ENCODE peak calls at places on chromosomes 13 and 19, in ten cellular contexts. G, V, N, K, F, L, T, S, O and P are unnamed samples.

GRCh38 chr19:55809381-55810058 is 22.3 kb downstream of the NLRP11 start:
- DNase-seq in G (peak), V (peak), N (no peak), K (no peak), F (peak), L (peak), T (no peak), S (peak), O (peak), P (no peak)

GRCh38 chr19:9171393-9171991 is 7.3 kb upstream of the OR7D2 start:
- DNase-seq in G (no peak), V (no peak), N (no peak), K (no peak), F (no peak), L (no peak), T (no peak), S (no peak), O (no peak), P (no peak)

GRCh38 chr13:100707818-100708740 is 33.5 kb upstream of the TMTC4 start:
- DNase-seq in G (no peak), V (no peak), N (no peak), K (no peak), F (no peak), L (no peak), T (no peak), S (no peak), O (no peak), P (no peak)

GRCh38 chr13:25692156-25692555 is 320.4 kb downstream of the ATP8A2 start:
- DNase-seq in G (peak), V (no peak), N (no peak), K (no peak), F (no peak), L (no peak), T (no peak), S (no peak), O (no peak), P (no peak)

GRCh38 chr19:16559896-16560295 is 12.3 kb downstream of the SLC35E1 start:
- DNase-seq in G (no peak), V (no peak), N (no peak), K (no peak), F (no peak), L (no peak), T (no peak), S (no peak), O (no peak), P (no peak)

GRCh38 chr19:2733930-2734588 is 5.8 kb downstream of the SLC39A3 start:
- DNase-seq in G (no peak), V (no peak), N (no peak), K (no peak), F (no peak), L (peak), T (no peak), S (no peak), O (no peak), P (no peak)

GRCh38 chr13:94660695-94661324 is 51.5 kb downstream of the SOX21 start:
- DNase-seq in G (peak), V (peak), N (no peak), K (no peak), F (no peak), L (no peak), T (no peak), S (no peak), O (no peak), P (no peak)

GRCh38 chr19:3483226-3483628 is at the start of gene SMIM44:
- DNase-seq in G (no peak), V (no peak), N (no peak), K (no peak), F (no peak), L (peak), T (no peak), S (no peak), O (no peak), P (no peak)

GRCh38 chr13:102073251-102073650 is 328.6 kb downstream of the FGF14 start:
- DNase-seq in G (no peak), V (no peak), N (no peak), K (no peak), F (no peak), L (no peak), T (no peak), S (no peak), O (no peak), P (no peak)

GRCh38 chr13:60146491-60146890 is 17.2 kb downstream of the DIAPH3 start:
- DNase-seq in G (no peak), V (no peak), N (no peak), K (no peak), F (no peak), L (no peak), T (no peak), S (no peak), O (no peak), P (no peak)

GRCh38 chr13:30504081-30504480 is 38.3 kb upstream of the HMGB1 start:
- DNase-seq in G (no peak), V (no peak), N (no peak), K (no peak), F (no peak), L (no peak), T (no peak), S (no peak), O (no peak), P (no peak)

GRCh38 chr19:28494466-28494865 is 718.5 kb downstream of the UQCRFS1 start:
- DNase-seq in G (peak), V (no peak), N (no peak), K (no peak), F (no peak), L (no peak), T (no peak), S (no peak), O (no peak), P (no peak)

GRCh38 chr13:68784275-68784674 is 1323.4 kb upstream of the ATXN8OS start:
- DNase-seq in G (no peak), V (no peak), N (no peak), K (no peak), F (no peak), L (no peak), T (no peak), S (no peak), O (no peak), P (no peak)

GRCh38 chr19:46660008-46660517 is 919 bp downstream of the DACT3 start:
- DNase-seq in G (peak), V (peak), N (peak), K (no peak), F (no peak), L (peak), T (no peak), S (no peak), O (no peak), P (no peak)

GRCh38 chr13:78659450-78660110 is 625 bp upstream of the OBI1 start:
- DNase-seq in G (no peak), V (no peak), N (no peak), K (no peak), F (no peak), L (no peak), T (no peak), S (no peak), O (no peak), P (no peak)

GRCh38 chr13:109026266-109026665 is 396.9 kb downstream of the MYO16 start:
- DNase-seq in G (no peak), V (no peak), N (no peak), K (no peak), F (no peak), L (no peak), T (no peak), S (no peak), O (no peak), P (no peak)

GRCh38 chr19:11530432-11530831 is 1.5 kb upstream of the ECSIT start:
- DNase-seq in G (peak), V (peak), N (peak), K (no peak), F (no peak), L (peak), T (peak), S (peak), O (peak), P (no peak)

GRCh38 chr19:50639121-50640112 is at the start of gene SYT3:
- DNase-seq in G (peak), V (peak), N (peak), K (no peak), F (no peak), L (peak), T (no peak), S (no peak), O (no peak), P (no peak)

GRCh38 chr19:1651548-1652394 is 644 bp downstream of the TCF3 start:
- DNase-seq in G (peak), V (no peak), N (peak), K (no peak), F (no peak), L (peak), T (no peak), S (no peak), O (peak), P (peak)

GRCh38 chr13:26771796-26772195 is 11.2 kb upstream of the GPR12 start:
- DNase-seq in G (no peak), V (no peak), N (no peak), K (no peak), F (no peak), L (no peak), T (no peak), S (no peak), O (no peak), P (no peak)

GRCh38 chr13:20826810-20827560 is 53.2 kb upstream of the EEF1AKMT1 start:
- DNase-seq in G (no peak), V (no peak), N (no peak), K (no peak), F (no peak), L (no peak), T (no peak), S (no peak), O (no peak), P (no peak)

GRCh38 chr19:44748426-44749254 is at the start of gene BCL3:
- DNase-seq in G (peak), V (peak), N (peak), K (peak), F (no peak), L (peak), T (no peak), S (no peak), O (peak), P (no peak)

GRCh38 chr19:4844348-4845179 is 13.1 kb upstream of the TICAM1 start:
- DNase-seq in G (no peak), V (peak), N (peak), K (no peak), F (no peak), L (no peak), T (no peak), S (no peak), O (no peak), P (no peak)

GRCh38 chr19:18291590-18292459 is 10.4 kb upstream of the JUND start:
- DNase-seq in G (peak), V (peak), N (peak), K (no peak), F (no peak), L (peak), T (no peak), S (no peak), O (peak), P (no peak)

GRCh38 chr19:13060233-13060963 is 42.3 kb downstream of the LYL1 start:
- DNase-seq in G (peak), V (no peak), N (no peak), K (no peak), F (no peak), L (peak), T (no peak), S (no peak), O (no peak), P (no peak)

GRCh38 chr13:79711631-79712030 is 230.7 kb downstream of the NDFIP2 start:
- DNase-seq in G (no peak), V (no peak), N (no peak), K (no peak), F (no peak), L (no peak), T (no peak), S (no peak), O (no peak), P (no peak)
- TF ChIP-seq CTCF in G (no peak), V (no peak), N (no peak), K (no peak), F (no peak), L (no peak), T (no peak), S (no peak), O (no peak), P (no peak)

GRCh38 chr13:21970918-21971317 is 300.0 kb downstream of the FGF9 start:
- DNase-seq in G (no peak), V (no peak), N (no peak), K (no peak), F (no peak), L (no peak), T (no peak), S (no peak), O (no peak), P (no peak)
- TF ChIP-seq CTCF in G (no peak), V (no peak), N (no peak), K (no peak), F (no peak), L (no peak), T (no peak), S (no peak), O (no peak), P (no peak)

GRCh38 chr13:112685856-112686255 is 4.0 kb upstream of the ATP11A start:
- DNase-seq in G (no peak), V (no peak), N (no peak), K (no peak), F (no peak), L (no peak), T (no peak), S (no peak), O (no peak), P (peak)
- TF ChIP-seq CTCF in G (no peak), V (no peak), N (no peak), K (no peak), F (no peak), L (no peak), T (no peak), S (no peak), O (no peak), P (no peak)

DNA sequence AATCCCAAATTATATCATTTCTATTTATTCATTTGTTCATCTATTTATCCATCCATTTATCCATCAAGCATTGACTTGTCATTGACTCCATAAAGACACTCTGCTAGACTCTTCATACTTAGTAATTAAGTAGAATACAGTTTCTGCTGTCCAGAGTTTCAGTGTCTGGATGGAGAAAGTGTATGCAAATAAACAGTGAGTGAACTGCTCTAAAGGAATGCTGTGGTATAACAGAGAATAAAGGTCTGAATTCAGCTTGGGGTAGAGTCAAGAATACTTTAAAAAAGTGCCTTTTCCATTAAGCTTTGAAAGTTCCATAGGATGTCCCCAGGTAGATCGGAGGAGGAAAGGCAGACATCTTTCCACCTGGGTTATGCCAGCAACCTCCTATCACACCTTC is 51.4 kb downstream of the RAP2A start:
- DNase-seq in G (no peak), V (no peak), N (no peak), K (no peak), F (no peak), L (no peak), T (no peak), S (no peak), O (no peak), P (no peak)
- TF ChIP-seq CTCF in G (no peak), V (no peak), N (no peak), K (no peak), F (no peak), L (no peak), T (no peak), S (no peak), O (no peak), P (no peak)